ENCODE peak calls at places on chromosomes 7 and 10, in five cellular contexts. One of them, this sample, is unnamed.

GRCh38 chr10:79348640-79348988 is 1.3 kb downstream of the PPIF start:
- DNase-seq in breast epithelium: no peak
- DNase-seq in neural progenitor cell: no peak
- DNase-seq in CD4-positive, alpha-beta memory T cell: no peak
- DNase-seq in body of pancreas: peak; percentile 84
- DNase-seq in this sample: peak; percentile 74

GRCh38 chr10:14487511-14487909 is 156.8 kb upstream of the FRMD4A start:
- DNase-seq in breast epithelium: no peak
- DNase-seq in neural progenitor cell: no peak
- DNase-seq in CD4-positive, alpha-beta memory T cell: no peak
- DNase-seq in body of pancreas: no peak
- DNase-seq in this sample: no peak

GRCh38 chr7:1663857-1664651 is 6.0 kb upstream of the ELFN1 start:
- DNase-seq in breast epithelium: no peak
- DNase-seq in neural progenitor cell: peak; percentile 61
- DNase-seq in CD4-positive, alpha-beta memory T cell: no peak
- DNase-seq in body of pancreas: no peak
- DNase-seq in this sample: peak; percentile 65

GRCh38 chr10:62843591-62843990 is 27.4 kb upstream of the EGR2 start:
- DNase-seq in breast epithelium: no peak
- DNase-seq in neural progenitor cell: no peak
- DNase-seq in CD4-positive, alpha-beta memory T cell: no peak
- DNase-seq in body of pancreas: no peak
- DNase-seq in this sample: no peak

GRCh38 chr7:129578829-129579228 is 32.7 kb upstream of the NRF1 start:
- DNase-seq in breast epithelium: no peak
- DNase-seq in neural progenitor cell: no peak
- DNase-seq in CD4-positive, alpha-beta memory T cell: no peak
- DNase-seq in body of pancreas: no peak
- DNase-seq in this sample: no peak

GRCh38 chr7:135710417-135711138 is 17.4 kb downstream of the SLC13A4 start:
- DNase-seq in breast epithelium: no peak
- DNase-seq in neural progenitor cell: peak; percentile 52
- DNase-seq in CD4-positive, alpha-beta memory T cell: no peak
- DNase-seq in body of pancreas: no peak
- DNase-seq in this sample: no peak

GRCh38 chr7:5437987-5438386 is 14.4 kb upstream of the TNRC18 start:
- DNase-seq in breast epithelium: no peak
- DNase-seq in neural progenitor cell: peak; percentile 19
- DNase-seq in CD4-positive, alpha-beta memory T cell: no peak
- DNase-seq in body of pancreas: no peak
- DNase-seq in this sample: no peak

GRCh38 chr10:68625316-68625921 is 65.3 kb downstream of the TET1 start:
- DNase-seq in breast epithelium: no peak
- DNase-seq in neural progenitor cell: no peak
- DNase-seq in CD4-positive, alpha-beta memory T cell: peak; percentile 16
- DNase-seq in body of pancreas: no peak
- DNase-seq in this sample: no peak

GRCh38 chr10:10605551-10606081 is 412.1 kb upstream of the CELF2 start:
- DNase-seq in breast epithelium: no peak
- DNase-seq in neural progenitor cell: no peak
- DNase-seq in CD4-positive, alpha-beta memory T cell: no peak
- DNase-seq in body of pancreas: peak; percentile 22
- DNase-seq in this sample: no peak

GRCh38 chr7:72919256-72919775 is 5.6 kb upstream of the POM121 start:
- DNase-seq in breast epithelium: no peak
- DNase-seq in neural progenitor cell: no peak
- DNase-seq in CD4-positive, alpha-beta memory T cell: no peak
- DNase-seq in body of pancreas: no peak
- DNase-seq in this sample: no peak

GRCh38 chr7:115654384-115655181 is 376.0 kb downstream of the TFEC start:
- DNase-seq in breast epithelium: no peak
- DNase-seq in neural progenitor cell: no peak
- DNase-seq in CD4-positive, alpha-beta memory T cell: no peak
- DNase-seq in body of pancreas: no peak
- DNase-seq in this sample: no peak

GRCh38 chr7:114703677-114704076 is 218.2 kb upstream of the MDFIC start:
- DNase-seq in breast epithelium: no peak
- DNase-seq in neural progenitor cell: no peak
- DNase-seq in CD4-positive, alpha-beta memory T cell: no peak
- DNase-seq in body of pancreas: no peak
- DNase-seq in this sample: no peak

GRCh38 chr7:27199820-27200760 is at the start of gene HOXA13:
- DNase-seq in breast epithelium: no peak
- DNase-seq in neural progenitor cell: peak; percentile 75
- DNase-seq in CD4-positive, alpha-beta memory T cell: peak; percentile 24
- DNase-seq in body of pancreas: no peak
- DNase-seq in this sample: peak; percentile 62

GRCh38 chr10:72238392-72239175 is 22.5 kb upstream of the ASCC1 start:
- DNase-seq in breast epithelium: no peak
- DNase-seq in neural progenitor cell: no peak
- DNase-seq in CD4-positive, alpha-beta memory T cell: no peak
- DNase-seq in body of pancreas: peak; percentile 93
- DNase-seq in this sample: no peak

GRCh38 chr10:73627300-73627699 is 14.0 kb downstream of the MYOZ1 start:
- DNase-seq in breast epithelium: no peak
- DNase-seq in neural progenitor cell: no peak
- DNase-seq in CD4-positive, alpha-beta memory T cell: no peak
- DNase-seq in body of pancreas: no peak
- DNase-seq in this sample: no peak

GRCh38 chr10:78165617-78166016 is 132.0 kb downstream of the RPS24 start:
- DNase-seq in breast epithelium: no peak
- DNase-seq in neural progenitor cell: peak; percentile 48
- DNase-seq in CD4-positive, alpha-beta memory T cell: no peak
- DNase-seq in body of pancreas: no peak
- DNase-seq in this sample: no peak

GRCh38 chr7:36736090-36736826 is 12.0 kb upstream of the AOAH start:
- DNase-seq in breast epithelium: no peak
- DNase-seq in neural progenitor cell: no peak
- DNase-seq in CD4-positive, alpha-beta memory T cell: no peak
- DNase-seq in body of pancreas: no peak
- DNase-seq in this sample: no peak

GRCh38 chr10:11742009-11742778 is at the start of gene ECHDC3:
- DNase-seq in breast epithelium: no peak
- DNase-seq in neural progenitor cell: peak; percentile 62
- DNase-seq in CD4-positive, alpha-beta memory T cell: peak; percentile 38
- DNase-seq in body of pancreas: peak; percentile 75
- DNase-seq in this sample: no peak

GRCh38 chr10:6053816-6054581 is 8.2 kb downstream of the IL2RA start:
- DNase-seq in breast epithelium: no peak
- DNase-seq in neural progenitor cell: no peak
- DNase-seq in CD4-positive, alpha-beta memory T cell: no peak
- DNase-seq in body of pancreas: peak; percentile 62
- DNase-seq in this sample: peak; percentile 74

GRCh38 chr7:38574121-38574520 is 57.1 kb downstream of the AMPH start:
- DNase-seq in breast epithelium: no peak
- DNase-seq in neural progenitor cell: no peak
- DNase-seq in CD4-positive, alpha-beta memory T cell: no peak
- DNase-seq in body of pancreas: no peak
- DNase-seq in this sample: no peak

GRCh38 chr7:96045919-96046318 is 273.6 kb downstream of the DYNC1I1 start:
- DNase-seq in breast epithelium: no peak
- DNase-seq in neural progenitor cell: no peak
- DNase-seq in CD4-positive, alpha-beta memory T cell: no peak
- DNase-seq in body of pancreas: peak; percentile 5
- DNase-seq in this sample: no peak

GRCh38 chr7:127594490-127594889 is 954 bp downstream of the FSCN3 start:
- DNase-seq in breast epithelium: no peak
- DNase-seq in neural progenitor cell: no peak
- DNase-seq in CD4-positive, alpha-beta memory T cell: no peak
- DNase-seq in body of pancreas: peak; percentile 69
- DNase-seq in this sample: no peak

GRCh38 chr7:110522751-110523200 is 568.2 kb upstream of the LRRN3 start:
- DNase-seq in breast epithelium: no peak
- DNase-seq in neural progenitor cell: no peak
- DNase-seq in CD4-positive, alpha-beta memory T cell: no peak
- DNase-seq in body of pancreas: peak; percentile 22
- DNase-seq in this sample: no peak

GRCh38 chr10:114526112-114526496 is 121.8 kb upstream of the AFAP1L2 start:
- DNase-seq in breast epithelium: no peak
- DNase-seq in neural progenitor cell: no peak
- DNase-seq in CD4-positive, alpha-beta memory T cell: peak; percentile 67
- DNase-seq in body of pancreas: no peak
- DNase-seq in this sample: no peak

GRCh38 chr7:130986271-130986690 is 252.3 kb upstream of the KLF14 start:
- DNase-seq in breast epithelium: no peak
- DNase-seq in neural progenitor cell: no peak
- DNase-seq in CD4-positive, alpha-beta memory T cell: peak; percentile 62
- DNase-seq in body of pancreas: no peak
- DNase-seq in this sample: no peak

GRCh38 chr7:136016649-136017395 is 39.7 kb upstream of the MTPN start:
- DNase-seq in breast epithelium: no peak
- DNase-seq in neural progenitor cell: no peak
- DNase-seq in CD4-positive, alpha-beta memory T cell: no peak
- DNase-seq in body of pancreas: no peak
- DNase-seq in this sample: no peak

GRCh38 chr7:151426486-151426905 is 13.4 kb downstream of the CRYGN start:
- DNase-seq in breast epithelium: peak; percentile 87
- DNase-seq in neural progenitor cell: no peak
- DNase-seq in CD4-positive, alpha-beta memory T cell: no peak
- DNase-seq in body of pancreas: peak; percentile 61
- DNase-seq in this sample: peak; percentile 90

DNA sequence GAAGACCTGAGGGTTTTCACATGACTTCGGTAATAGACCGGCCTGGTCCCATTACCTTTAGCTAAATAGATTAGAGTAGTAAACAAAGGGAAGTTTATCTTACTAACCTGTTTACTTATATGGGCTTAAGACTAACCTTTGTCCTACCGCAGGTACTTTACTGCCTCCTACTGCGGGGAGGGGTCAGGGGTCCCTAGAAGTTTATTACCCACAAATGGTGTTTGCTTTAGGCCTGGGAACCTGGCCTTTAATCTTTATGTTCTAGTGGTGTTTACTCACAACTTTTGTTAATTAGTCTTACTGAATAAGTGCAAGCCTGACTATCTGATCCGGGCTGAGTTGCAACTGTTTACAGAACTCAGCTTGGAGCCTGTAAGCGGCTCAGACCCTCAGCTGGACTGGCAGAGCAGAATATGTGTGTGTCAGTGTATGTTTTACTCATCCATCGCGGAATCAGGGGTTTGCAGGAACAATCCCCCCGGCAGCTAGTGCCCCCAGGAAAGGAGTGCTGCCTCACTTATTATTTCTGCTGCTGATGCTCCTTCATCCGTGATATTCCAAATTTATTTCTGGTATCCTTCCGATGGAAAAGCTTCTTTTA is 578.9 kb upstream of the SEMA3D start:
- DNase-seq in breast epithelium: no peak
- DNase-seq in neural progenitor cell: peak; percentile 62
- DNase-seq in CD4-positive, alpha-beta memory T cell: no peak
- DNase-seq in body of pancreas: no peak
- DNase-seq in this sample: no peak
- H3K27ac ChIP-seq in breast epithelium: no peak overlapping the region
- H3K27ac ChIP-seq in neural progenitor cell: no peak overlapping the region
- H3K27ac ChIP-seq in CD4-positive, alpha-beta memory T cell: no peak overlapping the region
- H3K27ac ChIP-seq in body of pancreas: no peak overlapping the region
- H3K27ac ChIP-seq in this sample: no peak overlapping the region

GRCh38 chr10:104614245-104614831 is 26.8 kb upstream of the SORCS3 start:
- DNase-seq in breast epithelium: no peak
- DNase-seq in neural progenitor cell: peak; percentile 36
- DNase-seq in CD4-positive, alpha-beta memory T cell: peak; percentile 6
- DNase-seq in body of pancreas: no peak
- DNase-seq in this sample: no peak
- H3K4me3 ChIP-seq in breast epithelium: no peak overlapping the region
- H3K4me3 ChIP-seq in neural progenitor cell: no peak overlapping the region
- H3K4me3 ChIP-seq in CD4-positive, alpha-beta memory T cell: no peak overlapping the region
- H3K4me3 ChIP-seq in body of pancreas: no peak overlapping the region
- H3K4me3 ChIP-seq in this sample: no peak overlapping the region

DNA sequence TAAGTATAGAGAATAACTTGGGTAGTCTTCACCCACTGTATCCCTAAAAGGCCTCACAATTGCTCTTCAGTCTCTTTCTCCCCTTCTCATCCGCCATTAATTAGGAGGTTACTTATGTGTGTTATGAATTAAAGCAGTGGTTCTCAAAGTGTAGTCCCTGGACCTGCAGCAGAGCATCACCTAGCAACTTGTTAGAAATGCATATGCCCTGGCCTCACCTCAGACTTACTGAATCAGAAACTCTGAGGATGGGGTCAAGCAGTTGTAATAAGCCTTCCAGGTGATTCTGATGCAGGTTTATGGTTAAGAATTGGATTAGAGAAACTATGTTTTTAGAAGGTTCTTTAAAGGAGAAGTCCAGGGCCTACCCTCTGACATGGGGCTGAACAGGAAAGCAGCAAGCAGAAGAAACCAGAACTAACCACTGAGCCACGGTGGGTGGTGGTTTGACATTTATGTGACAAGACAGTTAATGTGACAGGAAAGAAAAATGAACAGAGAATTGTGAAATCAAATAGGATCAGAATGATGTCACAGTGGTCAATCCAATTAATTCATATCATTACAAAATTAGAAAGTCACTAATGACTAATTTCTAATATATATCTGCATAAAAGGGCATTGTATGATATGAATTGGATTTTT is 37.6 kb downstream of the ENTPD1 start:
- DNase-seq in breast epithelium: no peak
- DNase-seq in neural progenitor cell: no peak
- DNase-seq in CD4-positive, alpha-beta memory T cell: no peak
- DNase-seq in body of pancreas: peak; percentile 66
- DNase-seq in this sample: no peak
- H3K27ac ChIP-seq in breast epithelium: peak overlapping the region; percentile 44
- H3K27ac ChIP-seq in neural progenitor cell: no peak overlapping the region
- H3K27ac ChIP-seq in CD4-positive, alpha-beta memory T cell: no peak overlapping the region
- H3K27ac ChIP-seq in body of pancreas: no peak overlapping the region
- H3K27ac ChIP-seq in this sample: peak overlapping the region; percentile 64

DNA sequence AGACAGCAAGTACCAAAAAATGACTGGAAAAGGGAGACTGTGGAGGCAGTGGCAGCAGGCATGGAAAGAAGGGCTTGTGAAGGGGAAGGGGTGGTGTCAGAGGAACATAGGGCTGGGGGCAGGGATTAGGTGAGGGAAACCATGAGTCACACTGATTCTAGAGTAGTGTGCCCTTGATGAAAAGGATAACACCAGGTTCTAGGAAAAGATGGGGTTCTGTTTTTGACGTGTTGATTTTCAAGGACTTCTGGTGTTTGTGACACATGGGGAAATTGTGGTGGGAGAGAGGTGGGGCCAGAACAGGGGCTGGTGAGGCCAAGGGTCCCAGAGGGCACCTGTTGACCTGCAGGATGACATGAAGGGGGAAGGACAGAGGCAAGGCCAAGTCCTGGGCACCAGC is 57.1 kb downstream of the FIGNL1 start:
- DNase-seq in breast epithelium: no peak
- DNase-seq in neural progenitor cell: no peak
- DNase-seq in CD4-positive, alpha-beta memory T cell: no peak
- DNase-seq in body of pancreas: no peak
- DNase-seq in this sample: no peak
- H3K4me3 ChIP-seq in breast epithelium: no peak overlapping the region
- H3K4me3 ChIP-seq in neural progenitor cell: no peak overlapping the region
- H3K4me3 ChIP-seq in CD4-positive, alpha-beta memory T cell: peak overlapping the region; percentile 57
- H3K4me3 ChIP-seq in body of pancreas: no peak overlapping the region
- H3K4me3 ChIP-seq in this sample: no peak overlapping the region

DNA sequence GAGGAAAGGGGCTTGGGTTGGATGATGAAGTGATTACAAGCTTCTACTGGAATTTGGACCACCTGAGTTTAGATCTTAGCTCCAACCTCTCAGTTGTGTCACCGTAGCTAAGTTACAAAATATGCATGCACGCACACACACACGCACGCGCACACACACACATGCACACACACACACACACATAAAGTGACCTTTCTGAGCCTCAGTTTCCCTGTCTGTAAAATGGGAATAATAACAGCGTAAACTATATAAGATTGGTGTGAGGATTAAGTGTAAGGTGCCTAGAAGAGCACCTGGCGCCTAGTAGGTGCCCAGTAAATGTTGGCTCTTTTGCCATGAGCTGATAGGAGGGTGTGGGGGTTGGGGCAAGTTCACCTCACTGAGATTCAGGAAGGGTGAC is 12.6 kb upstream of the AQP1 start:
- DNase-seq in breast epithelium: no peak
- DNase-seq in neural progenitor cell: no peak
- DNase-seq in CD4-positive, alpha-beta memory T cell: no peak
- DNase-seq in body of pancreas: no peak
- DNase-seq in this sample: no peak
- H3K27ac ChIP-seq in breast epithelium: no peak overlapping the region
- H3K27ac ChIP-seq in neural progenitor cell: no peak overlapping the region
- H3K27ac ChIP-seq in CD4-positive, alpha-beta memory T cell: no peak overlapping the region
- H3K27ac ChIP-seq in body of pancreas: no peak overlapping the region
- H3K27ac ChIP-seq in this sample: peak overlapping the region; percentile 68

This sample was measured in coronary artery.